ENCODE peak calls at places on chromosomes 13 and 19, in seven cellular contexts. L is AG04450; B is Peyer's patch; Q is colonic mucosa; N is OCI-LY7; O is psoas muscle; X is CD4-positive, alpha-beta T cell. Z is an unnamed sample.

GRCh38 chr19:58056861-58057260 is 2.2 kb upstream of the ZNF135 start:
- DNase-seq in L (no peak), B (no peak), Q (no peak), N (no peak), O (no peak), X (no peak), Z (no peak)

GRCh38 chr19:15640294-15640903 is at the start of gene CYP4F3:
- DNase-seq in L (no peak), B (peak), Q (peak), N (no peak), O (peak), X (no peak), Z (peak)

GRCh38 chr19:34416021-34416545 is 11.9 kb downstream of the PDCD2L start:
- DNase-seq in L (no peak), B (peak), Q (no peak), N (no peak), O (no peak), X (no peak), Z (peak)

GRCh38 chr13:85737952-85738351 is 61.3 kb downstream of the SLITRK6 start:
- DNase-seq in L (no peak), B (no peak), Q (no peak), N (no peak), O (no peak), X (no peak), Z (no peak)

GRCh38 chr13:44921931-44922758 is 67.1 kb downstream of the NUFIP1 start:
- DNase-seq in L (peak), B (no peak), Q (peak), N (no peak), O (peak), X (no peak), Z (peak)

GRCh38 chr19:49151339-49152217 is 3.6 kb downstream of the HRC start:
- DNase-seq in L (no peak), B (peak), Q (peak), N (peak), O (peak), X (no peak), Z (peak)

GRCh38 chr19:18229474-18229873 is 3.2 kb upstream of the PDE4C start:
- DNase-seq in L (no peak), B (no peak), Q (no peak), N (no peak), O (no peak), X (no peak), Z (no peak)

GRCh38 chr19:45322311-45322710 is 364 bp downstream of the CKM start:
- DNase-seq in L (no peak), B (no peak), Q (no peak), N (no peak), O (peak), X (no peak), Z (no peak)

GRCh38 chr13:23572836-23573235 is 2.6 kb downstream of the TNFRSF19 start:
- DNase-seq in L (no peak), B (no peak), Q (no peak), N (no peak), O (no peak), X (no peak), Z (no peak)

GRCh38 chr19:15249912-15250634 is 17.8 kb upstream of the EPHX3 start:
- DNase-seq in L (peak), B (no peak), Q (peak), N (no peak), O (peak), X (no peak), Z (peak)

GRCh38 chr13:94656766-94657165 is 55.1 kb downstream of the GPR180 start:
- DNase-seq in L (peak), B (no peak), Q (no peak), N (no peak), O (no peak), X (no peak), Z (peak)

GRCh38 chr13:110070511-110071120 is 236.3 kb downstream of the COL4A1 start:
- DNase-seq in L (peak), B (no peak), Q (no peak), N (no peak), O (no peak), X (no peak), Z (peak)

GRCh38 chr13:33480561-33480960 is 195.0 kb upstream of the STARD13 start:
- DNase-seq in L (no peak), B (no peak), Q (no peak), N (no peak), O (no peak), X (no peak), Z (no peak)

GRCh38 chr13:24997367-24997967 is 98.5 kb upstream of the PABPC3 start:
- DNase-seq in L (no peak), B (no peak), Q (peak), N (peak), O (no peak), X (no peak), Z (peak)

GRCh38 chr13:100828226-100828625 is 153.6 kb upstream of the TMTC4 start:
- DNase-seq in L (no peak), B (no peak), Q (no peak), N (no peak), O (no peak), X (no peak), Z (no peak)

GRCh38 chr13:23467048-23467931 is 33.8 kb upstream of the SACS start:
- DNase-seq in L (no peak), B (no peak), Q (no peak), N (no peak), O (no peak), X (no peak), Z (no peak)

GRCh38 chr13:95643814-95644598 is 500 bp downstream of the DZIP1 start:
- DNase-seq in L (no peak), B (no peak), Q (no peak), N (no peak), O (peak), X (no peak), Z (peak)

GRCh38 chr19:14944456-14944855 is 3.2 kb downstream of the OR7C2 start:
- DNase-seq in L (no peak), B (no peak), Q (no peak), N (no peak), O (no peak), X (no peak), Z (no peak)

GRCh38 chr13:92823059-92823458 is 403.5 kb upstream of the GPC6 start:
- DNase-seq in L (no peak), B (no peak), Q (no peak), N (no peak), O (no peak), X (no peak), Z (no peak)

GRCh38 chr19:5903054-5903501 is 512 bp downstream of the NDUFA11 start:
- DNase-seq in L (no peak), B (no peak), Q (no peak), N (peak), O (no peak), X (no peak), Z (peak)

GRCh38 chr13:62209539-62209938 is 793.9 kb upstream of the PCDH20 start:
- DNase-seq in L (no peak), B (no peak), Q (no peak), N (peak), O (no peak), X (no peak), Z (no peak)
- H3K27ac ChIP-seq in L (no peak), B (no peak), Q (no peak), N (peak), O (no peak), X (no peak), Z (no peak)

GRCh38 chr19:39802958-39803357 is 24.3 kb downstream of the LEUTX start:
- DNase-seq in L (no peak), B (no peak), Q (no peak), N (no peak), O (peak), X (no peak), Z (no peak)
- TF ChIP-seq CTCF in L (no peak), B (no peak), Q (no peak), N (no peak), O (no peak), X (no peak), Z (no peak)

GRCh38 chr19:55620951-55621672 is 3.3 kb downstream of the ZNF784 start:
- DNase-seq in L (no peak), B (no peak), Q (no peak), N (no peak), O (no peak), X (no peak), Z (no peak)
- H3K27ac ChIP-seq in L (no peak), B (no peak), Q (no peak), N (no peak), O (peak), X (no peak), Z (peak)

GRCh38 chr13:99200433-99201167 is at the start of gene UBAC2:
- DNase-seq in L (peak), B (peak), Q (peak), N (peak), O (peak), X (peak), Z (peak)
- TF ChIP-seq CTCF in L (peak), B (no peak), Q (no peak), N (no peak), O (no peak), X (no peak), Z (no peak)

GRCh38 chr13:114121496-114122466 is 10.6 kb downstream of the RASA3 start:
- DNase-seq in L (no peak), B (no peak), Q (no peak), N (no peak), O (no peak), X (no peak), Z (no peak)
- H3K27ac ChIP-seq in L (peak), B (no peak), Q (peak), N (no peak), O (peak), X (peak), Z (peak)

Z was measured in RWPE1.